ENCODE peak calls at places on chromosomes 16 and 17, in four cellular contexts. A is HTR-8/SVneo, X is left colon, G is AG10803. R is an unnamed sample.
A peak's percentile ranks its signal among the peaks of the same experiment; 100 is the strongest.

GRCh38 chr16:10362077-10362863 is 23.6 kb upstream of the ATF7IP2 start:
- DNase-seq in A (no peak), X (no peak), G (no peak), R (no peak)

GRCh38 chr17:47204722-47205418 is 4.3 kb upstream of the MYL4 start:
- DNase-seq in A (no peak), X (no peak), G (peak; percentile 74), R (no peak)

GRCh38 chr16:21598676-21599157 is 660 bp upstream of the METTL9 start:
- DNase-seq in A (no peak), X (no peak), G (no peak), R (no peak)

GRCh38 chr16:75114179-75114945 is 2.2 kb downstream of the LDHD start:
- DNase-seq in A (no peak), X (no peak), G (no peak), R (no peak)

GRCh38 chr16:17591655-17592405 is 121.1 kb upstream of the XYLT1 start:
- DNase-seq in A (no peak), X (no peak), G (no peak), R (no peak)

GRCh38 chr16:78669994-78670393 is 570.5 kb downstream of the WWOX start:
- DNase-seq in A (no peak), X (no peak), G (peak; percentile 38), R (no peak)

GRCh38 chr16:55136356-55136755 is 187.6 kb upstream of the IRX6 start:
- DNase-seq in A (no peak), X (no peak), G (peak; percentile 50), R (no peak)

GRCh38 chr17:17907469-17907868 is 64.7 kb downstream of the TOM1L2 start:
- DNase-seq in A (no peak), X (no peak), G (no peak), R (no peak)

GRCh38 chr16:57518520-57518919 is 17.9 kb downstream of the CCDC102A start:
- DNase-seq in A (no peak), X (no peak), G (no peak), R (no peak)

GRCh38 chr17:29588561-29589411 is 662 bp downstream of the GIT1 start:
- DNase-seq in A (peak; percentile 34), X (no peak), G (no peak), R (no peak)

GRCh38 chr17:81436294-81436849 is 41.1 kb downstream of the BAHCC1 start:
- DNase-seq in A (no peak), X (peak; percentile 47), G (peak; percentile 38), R (no peak)

GRCh38 chr17:17508641-17509591 is 12.7 kb upstream of the RASD1 start:
- DNase-seq in A (no peak), X (no peak), G (no peak), R (no peak)

GRCh38 chr16:78628526-78628925 is 529.1 kb downstream of the WWOX start:
- DNase-seq in A (no peak), X (no peak), G (no peak), R (no peak)

GRCh38 chr17:75872434-75873351 is 5.7 kb downstream of the TRIM47 start:
- DNase-seq in A (peak; percentile 64), X (peak; percentile 88), G (peak; percentile 82), R (peak; percentile 80)

GRCh38 chr17:4555863-4556646 is 871 bp upstream of the MYBBP1A start:
- DNase-seq in A (no peak), X (no peak), G (no peak), R (no peak)

GRCh38 chr16:72715267-72715666 is 332.7 kb downstream of the ZFHX3 start:
- DNase-seq in A (no peak), X (no peak), G (peak; percentile 29), R (no peak)

GRCh38 chr16:87661561-87661960 is 59.3 kb downstream of the JPH3 start:
- DNase-seq in A (no peak), X (no peak), G (peak; percentile 39), R (peak; percentile 55)

GRCh38 chr17:64005734-64006167 is 7.6 kb downstream of the PRR29 start:
- DNase-seq in A (peak; percentile 53), X (no peak), G (no peak), R (no peak)

GRCh38 chr16:79169239-79169638 is 431.3 kb downstream of the MAF start:
- DNase-seq in A (no peak), X (no peak), G (no peak), R (no peak)

GRCh38 chr16:87092958-87093357 is 224.2 kb downstream of the C16orf95 start:
- DNase-seq in A (no peak), X (no peak), G (no peak), R (no peak)

GRCh38 chr16:51449441-51449840 is 298.4 kb upstream of the SALL1 start:
- DNase-seq in A (no peak), X (no peak), G (no peak), R (no peak)

R was measured in RWPE1.